ENCODE peak calls at places on chromosomes 16 and 17, in nine cellular contexts. One of them, this sample, is unnamed.

GRCh38 chr17:49496183-49496865 is 1.2 kb downstream of the NGFR start:
- DNase-seq in MG63: peak
- DNase-seq in NCI-H748 treated with DMSO at 0.1 percent for 48 hours: no peak
- DNase-seq in activated T-cell treated with anti-CD3 and anti-CD28 coated beads, Interleukin-2, amount 50 U/mL, for 24 hours: peak
- DNase-seq in RWPE1: peak
- DNase-seq in NCI-H774: no peak
- DNase-seq in tibial artery: peak
- DNase-seq in GM10248: peak
- DNase-seq in GM12864: no peak
- DNase-seq in this sample: no peak

GRCh38 chr16:17277981-17278381 is 192.8 kb downstream of the XYLT1 start:
- DNase-seq in NCI-H748 treated with DMSO at 0.1 percent for 48 hours: no peak
- DNase-seq in activated T-cell treated with anti-CD3 and anti-CD28 coated beads, Interleukin-2, amount 50 U/mL, for 24 hours: no peak
- DNase-seq in GM10248: peak
- DNase-seq in tibial artery: no peak
- DNase-seq in RWPE1: no peak
- DNase-seq in GM12864: no peak
- DNase-seq in NCI-H774: no peak
- DNase-seq in MG63: no peak
- DNase-seq in this sample: no peak

GRCh38 chr17:29181226-29181625 is 1.0 kb upstream of the MYO18A start:
- DNase-seq in activated T-cell treated with anti-CD3 and anti-CD28 coated beads, Interleukin-2, amount 50 U/mL, for 24 hours: no peak
- DNase-seq in GM12864: no peak
- DNase-seq in NCI-H748 treated with DMSO at 0.1 percent for 48 hours: no peak
- DNase-seq in GM10248: no peak
- DNase-seq in RWPE1: no peak
- DNase-seq in NCI-H774: no peak
- DNase-seq in MG63: no peak
- DNase-seq in tibial artery: no peak
- DNase-seq in this sample: no peak

GRCh38 chr17:83189673-83190385 is 110.4 kb downstream of the METRNL start:
- DNase-seq in NCI-H774: no peak
- DNase-seq in NCI-H748 treated with DMSO at 0.1 percent for 48 hours: no peak
- DNase-seq in RWPE1: no peak
- DNase-seq in tibial artery: peak
- DNase-seq in MG63: peak
- DNase-seq in activated T-cell treated with anti-CD3 and anti-CD28 coated beads, Interleukin-2, amount 50 U/mL, for 24 hours: no peak
- DNase-seq in GM10248: no peak
- DNase-seq in GM12864: no peak
- DNase-seq in this sample: no peak

GRCh38 chr17:66200685-66201092 is 8.8 kb upstream of the CEP112 start:
- DNase-seq in tibial artery: no peak
- DNase-seq in RWPE1: peak
- DNase-seq in GM10248: no peak
- DNase-seq in NCI-H748 treated with DMSO at 0.1 percent for 48 hours: peak
- DNase-seq in NCI-H774: peak
- DNase-seq in MG63: peak
- DNase-seq in activated T-cell treated with anti-CD3 and anti-CD28 coated beads, Interleukin-2, amount 50 U/mL, for 24 hours: peak
- DNase-seq in GM12864: no peak
- DNase-seq in this sample: peak

GRCh38 chr17:43720311-43721060 is 38.1 kb downstream of the SOST start:
- DNase-seq in activated T-cell treated with anti-CD3 and anti-CD28 coated beads, Interleukin-2, amount 50 U/mL, for 24 hours: peak
- DNase-seq in MG63: peak
- DNase-seq in GM12864: no peak
- DNase-seq in RWPE1: peak
- DNase-seq in tibial artery: peak
- DNase-seq in GM10248: peak
- DNase-seq in NCI-H774: peak
- DNase-seq in NCI-H748 treated with DMSO at 0.1 percent for 48 hours: peak
- DNase-seq in this sample: peak

GRCh38 chr16:52070341-52071057 is 476.4 kb downstream of the TOX3 start:
- DNase-seq in NCI-H774: no peak
- DNase-seq in tibial artery: no peak
- DNase-seq in NCI-H748 treated with DMSO at 0.1 percent for 48 hours: no peak
- DNase-seq in MG63: no peak
- DNase-seq in GM12864: no peak
- DNase-seq in GM10248: no peak
- DNase-seq in RWPE1: no peak
- DNase-seq in activated T-cell treated with anti-CD3 and anti-CD28 coated beads, Interleukin-2, amount 50 U/mL, for 24 hours: no peak
- DNase-seq in this sample: no peak

GRCh38 chr17:28379814-28380571 is 8.5 kb downstream of the SARM1 start:
- DNase-seq in GM12864: no peak
- DNase-seq in MG63: no peak
- DNase-seq in tibial artery: no peak
- DNase-seq in NCI-H748 treated with DMSO at 0.1 percent for 48 hours: no peak
- DNase-seq in GM10248: no peak
- DNase-seq in RWPE1: peak
- DNase-seq in NCI-H774: no peak
- DNase-seq in activated T-cell treated with anti-CD3 and anti-CD28 coated beads, Interleukin-2, amount 50 U/mL, for 24 hours: no peak
- DNase-seq in this sample: no peak

GRCh38 chr17:13626703-13627102 is 25.0 kb upstream of the HS3ST3A1 start:
- DNase-seq in GM12864: no peak
- DNase-seq in GM10248: no peak
- DNase-seq in RWPE1: peak
- DNase-seq in MG63: no peak
- DNase-seq in NCI-H774: no peak
- DNase-seq in tibial artery: no peak
- DNase-seq in activated T-cell treated with anti-CD3 and anti-CD28 coated beads, Interleukin-2, amount 50 U/mL, for 24 hours: no peak
- DNase-seq in NCI-H748 treated with DMSO at 0.1 percent for 48 hours: no peak
- DNase-seq in this sample: no peak

GRCh38 chr16:9870962-9871361 is 311.3 kb downstream of the GRIN2A start:
- DNase-seq in GM10248: no peak
- DNase-seq in GM12864: no peak
- DNase-seq in NCI-H774: no peak
- DNase-seq in tibial artery: no peak
- DNase-seq in RWPE1: no peak
- DNase-seq in activated T-cell treated with anti-CD3 and anti-CD28 coated beads, Interleukin-2, amount 50 U/mL, for 24 hours: no peak
- DNase-seq in NCI-H748 treated with DMSO at 0.1 percent for 48 hours: no peak
- DNase-seq in MG63: no peak
- DNase-seq in this sample: no peak

GRCh38 chr17:38748329-38749221 is at the start of gene PCGF2:
- DNase-seq in MG63: peak
- DNase-seq in GM10248: no peak
- DNase-seq in activated T-cell treated with anti-CD3 and anti-CD28 coated beads, Interleukin-2, amount 50 U/mL, for 24 hours: peak
- DNase-seq in GM12864: no peak
- DNase-seq in NCI-H774: peak
- DNase-seq in RWPE1: peak
- DNase-seq in tibial artery: peak
- DNase-seq in NCI-H748 treated with DMSO at 0.1 percent for 48 hours: peak
- DNase-seq in this sample: peak

GRCh38 chr16:15899538-15900100 is 11.2 kb upstream of the CEP20 start:
- DNase-seq in NCI-H774: no peak
- DNase-seq in NCI-H748 treated with DMSO at 0.1 percent for 48 hours: no peak
- DNase-seq in GM10248: peak
- DNase-seq in GM12864: no peak
- DNase-seq in RWPE1: peak
- DNase-seq in activated T-cell treated with anti-CD3 and anti-CD28 coated beads, Interleukin-2, amount 50 U/mL, for 24 hours: peak
- DNase-seq in MG63: peak
- DNase-seq in tibial artery: no peak
- DNase-seq in this sample: no peak

GRCh38 chr17:9162275-9162985 is 141.1 kb downstream of the NTN1 start:
- DNase-seq in MG63: no peak
- DNase-seq in tibial artery: peak
- DNase-seq in NCI-H748 treated with DMSO at 0.1 percent for 48 hours: no peak
- DNase-seq in GM12864: no peak
- DNase-seq in GM10248: no peak
- DNase-seq in activated T-cell treated with anti-CD3 and anti-CD28 coated beads, Interleukin-2, amount 50 U/mL, for 24 hours: no peak
- DNase-seq in RWPE1: peak
- DNase-seq in NCI-H774: peak
- DNase-seq in this sample: no peak

GRCh38 chr17:30086896-30087295 is 29.7 kb upstream of the NSRP1 start:
- DNase-seq in GM12864: no peak
- DNase-seq in GM10248: no peak
- DNase-seq in activated T-cell treated with anti-CD3 and anti-CD28 coated beads, Interleukin-2, amount 50 U/mL, for 24 hours: no peak
- DNase-seq in NCI-H774: no peak
- DNase-seq in MG63: no peak
- DNase-seq in NCI-H748 treated with DMSO at 0.1 percent for 48 hours: no peak
- DNase-seq in RWPE1: no peak
- DNase-seq in tibial artery: no peak
- DNase-seq in this sample: no peak

GRCh38 chr17:29616300-29617048 is 6.2 kb downstream of the CORO6 start:
- DNase-seq in GM12864: no peak
- DNase-seq in NCI-H748 treated with DMSO at 0.1 percent for 48 hours: peak
- DNase-seq in GM10248: no peak
- DNase-seq in MG63: no peak
- DNase-seq in NCI-H774: no peak
- DNase-seq in RWPE1: no peak
- DNase-seq in activated T-cell treated with anti-CD3 and anti-CD28 coated beads, Interleukin-2, amount 50 U/mL, for 24 hours: no peak
- DNase-seq in tibial artery: no peak
- DNase-seq in this sample: no peak

GRCh38 chr16:81541314-81541713 is 96.7 kb downstream of the CMIP start:
- DNase-seq in MG63: no peak
- DNase-seq in NCI-H748 treated with DMSO at 0.1 percent for 48 hours: no peak
- DNase-seq in GM12864: no peak
- DNase-seq in NCI-H774: no peak
- DNase-seq in RWPE1: no peak
- DNase-seq in tibial artery: no peak
- DNase-seq in activated T-cell treated with anti-CD3 and anti-CD28 coated beads, Interleukin-2, amount 50 U/mL, for 24 hours: no peak
- DNase-seq in GM10248: no peak
- DNase-seq in this sample: no peak

GRCh38 chr17:18181358-18181757 is 2.3 kb upstream of the ALKBH5 start:
- DNase-seq in NCI-H774: no peak
- DNase-seq in MG63: peak
- DNase-seq in NCI-H748 treated with DMSO at 0.1 percent for 48 hours: no peak
- DNase-seq in GM12864: no peak
- DNase-seq in GM10248: no peak
- DNase-seq in RWPE1: no peak
- DNase-seq in tibial artery: no peak
- DNase-seq in activated T-cell treated with anti-CD3 and anti-CD28 coated beads, Interleukin-2, amount 50 U/mL, for 24 hours: peak
- DNase-seq in this sample: no peak

GRCh38 chr17:19285218-19285900 is 48.2 kb downstream of the EPN2 start:
- DNase-seq in NCI-H748 treated with DMSO at 0.1 percent for 48 hours: no peak
- DNase-seq in MG63: no peak
- DNase-seq in tibial artery: no peak
- DNase-seq in activated T-cell treated with anti-CD3 and anti-CD28 coated beads, Interleukin-2, amount 50 U/mL, for 24 hours: no peak
- DNase-seq in RWPE1: no peak
- DNase-seq in NCI-H774: no peak
- DNase-seq in GM12864: no peak
- DNase-seq in GM10248: no peak
- DNase-seq in this sample: no peak

GRCh38 chr17:83174859-83175550 is 95.6 kb downstream of the METRNL start:
- DNase-seq in MG63: no peak
- DNase-seq in RWPE1: no peak
- DNase-seq in tibial artery: no peak
- DNase-seq in GM12864: no peak
- DNase-seq in GM10248: no peak
- DNase-seq in activated T-cell treated with anti-CD3 and anti-CD28 coated beads, Interleukin-2, amount 50 U/mL, for 24 hours: no peak
- DNase-seq in NCI-H748 treated with DMSO at 0.1 percent for 48 hours: no peak
- DNase-seq in NCI-H774: no peak
- DNase-seq in this sample: no peak

GRCh38 chr16:80526418-80527061 is 14.3 kb upstream of the DYNLRB2 start:
- DNase-seq in MG63: no peak
- DNase-seq in activated T-cell treated with anti-CD3 and anti-CD28 coated beads, Interleukin-2, amount 50 U/mL, for 24 hours: peak
- DNase-seq in NCI-H774: no peak
- DNase-seq in NCI-H748 treated with DMSO at 0.1 percent for 48 hours: peak
- DNase-seq in GM10248: peak
- DNase-seq in RWPE1: peak
- DNase-seq in tibial artery: no peak
- DNase-seq in GM12864: peak
- DNase-seq in this sample: peak

GRCh38 chr16:58551496-58551895 is 36.2 kb downstream of the SETD6 start:
- DNase-seq in NCI-H748 treated with DMSO at 0.1 percent for 48 hours: no peak
- DNase-seq in GM12864: no peak
- DNase-seq in RWPE1: no peak
- DNase-seq in MG63: peak
- DNase-seq in GM10248: no peak
- DNase-seq in NCI-H774: no peak
- DNase-seq in tibial artery: no peak
- DNase-seq in activated T-cell treated with anti-CD3 and anti-CD28 coated beads, Interleukin-2, amount 50 U/mL, for 24 hours: no peak
- DNase-seq in this sample: no peak

GRCh38 chr16:8569650-8570338 is 20.5 kb downstream of the TMEM114 start:
- DNase-seq in GM12864: no peak
- DNase-seq in RWPE1: no peak
- DNase-seq in MG63: no peak
- DNase-seq in GM10248: no peak
- DNase-seq in NCI-H774: no peak
- DNase-seq in NCI-H748 treated with DMSO at 0.1 percent for 48 hours: no peak
- DNase-seq in activated T-cell treated with anti-CD3 and anti-CD28 coated beads, Interleukin-2, amount 50 U/mL, for 24 hours: no peak
- DNase-seq in tibial artery: no peak
- DNase-seq in this sample: no peak

GRCh38 chr17:47013341-47013740 is 34.3 kb upstream of the RPRML start:
- DNase-seq in RWPE1: no peak
- DNase-seq in activated T-cell treated with anti-CD3 and anti-CD28 coated beads, Interleukin-2, amount 50 U/mL, for 24 hours: no peak
- DNase-seq in GM12864: no peak
- DNase-seq in NCI-H774: no peak
- DNase-seq in MG63: no peak
- DNase-seq in tibial artery: no peak
- DNase-seq in GM10248: no peak
- DNase-seq in NCI-H748 treated with DMSO at 0.1 percent for 48 hours: no peak
- DNase-seq in this sample: no peak

GRCh38 chr17:29084476-29085148 is 41.7 kb downstream of the PIPOX start:
- DNase-seq in NCI-H748 treated with DMSO at 0.1 percent for 48 hours: peak
- DNase-seq in activated T-cell treated with anti-CD3 and anti-CD28 coated beads, Interleukin-2, amount 50 U/mL, for 24 hours: no peak
- DNase-seq in MG63: no peak
- DNase-seq in tibial artery: no peak
- DNase-seq in NCI-H774: peak
- DNase-seq in GM10248: no peak
- DNase-seq in RWPE1: no peak
- DNase-seq in GM12864: no peak
- DNase-seq in this sample: no peak

GRCh38 chr16:35398208-35398607 is 1938.8 kb downstream of the TP53TG3F start:
- DNase-seq in RWPE1: no peak
- DNase-seq in GM10248: no peak
- DNase-seq in activated T-cell treated with anti-CD3 and anti-CD28 coated beads, Interleukin-2, amount 50 U/mL, for 24 hours: no peak
- DNase-seq in tibial artery: no peak
- DNase-seq in GM12864: no peak
- DNase-seq in MG63: no peak
- DNase-seq in NCI-H748 treated with DMSO at 0.1 percent for 48 hours: no peak
- DNase-seq in NCI-H774: no peak
- DNase-seq in this sample: no peak

GRCh38 chr17:50559674-50560184 is 786 bp upstream of the CACNA1G start:
- DNase-seq in MG63: peak
- DNase-seq in GM12864: no peak
- DNase-seq in GM10248: peak
- DNase-seq in RWPE1: peak
- DNase-seq in NCI-H774: no peak
- DNase-seq in activated T-cell treated with anti-CD3 and anti-CD28 coated beads, Interleukin-2, amount 50 U/mL, for 24 hours: peak
- DNase-seq in NCI-H748 treated with DMSO at 0.1 percent for 48 hours: no peak
- DNase-seq in tibial artery: peak
- DNase-seq in this sample: no peak